ENCODE peak calls at places on chromosomes 16 and 17, in four cellular contexts. M is neural progenitor cell, E is HCT116, Y is PC-3. B is an unnamed sample. For H3K27me3, the result is how much of the 10 kb centered on the place peaks cover.

GRCh38 chr17:49915260-49915659 is 53.7 kb upstream of the DLX4 start:
- DNase-seq in M (no peak), E (no peak), Y (no peak), B (no peak)

GRCh38 chr17:70021726-70022125 is 53.3 kb upstream of the KCNJ16 start:
- DNase-seq in M (no peak), E (no peak), Y (no peak), B (no peak)

GRCh38 chr17:57257213-57257873 is 1.0 kb downstream of the MSI2 start:
- DNase-seq in M (peak), E (no peak), Y (no peak), B (no peak)

GRCh38 chr17:21452377-21453143 is 76.4 kb downstream of the KCNJ12 start:
- DNase-seq in M (peak), E (peak), Y (peak), B (peak)

GRCh38 chr17:65876985-65877384 is 314.9 kb downstream of the CEP112 start:
- DNase-seq in M (no peak), E (no peak), Y (no peak), B (no peak)

GRCh38 chr17:39979021-39979660 is 1.5 kb upstream of the PSMD3 start:
- DNase-seq in M (no peak), E (no peak), Y (peak), B (peak)

GRCh38 chr16:30016555-30017276 is 5.9 kb upstream of the DOC2A start:
- DNase-seq in M (no peak), E (no peak), Y (no peak), B (no peak)

GRCh38 chr17:77451894-77452852 is 311.4 kb downstream of the SEC14L1 start:
- DNase-seq in M (peak), E (no peak), Y (no peak), B (peak)

GRCh38 chr17:45230787-45231480 is 9.2 kb downstream of the FMNL1 start:
- DNase-seq in M (no peak), E (no peak), Y (peak), B (no peak)

GRCh38 chr17:180380-181212 is 854 bp downstream of the DOC2B start:
- DNase-seq in M (peak), E (no peak), Y (no peak), B (peak)
- H3K4me2 ChIP-seq in M (peak), E (peak), Y (peak), B (peak)

GRCh38 chr16:48054881-48055601 is 100.8 kb downstream of the ABCC12 start:
- DNase-seq in M (peak), E (peak), Y (peak), B (peak)
- TF ChIP-seq EZH2phosphoT487 in M (no peak), E (no peak), Y (no peak), B (no peak)

GRCh38 chr17:43951750-43952149 is 2.0 kb downstream of the PYY start:
- DNase-seq in M (no peak), E (no peak), Y (no peak), B (no peak)
- H3K27me3 ChIP-seq in M (half or more), E (under half), Y (under half), B (half or more)

GRCh38 chr16:28064706-28065249 is 1.3 kb upstream of the GSG1L start:
- DNase-seq in M (no peak), E (no peak), Y (no peak), B (no peak)
- H3K4me2 ChIP-seq in M (no peak), E (no peak), Y (no peak), B (no peak)

DNA sequence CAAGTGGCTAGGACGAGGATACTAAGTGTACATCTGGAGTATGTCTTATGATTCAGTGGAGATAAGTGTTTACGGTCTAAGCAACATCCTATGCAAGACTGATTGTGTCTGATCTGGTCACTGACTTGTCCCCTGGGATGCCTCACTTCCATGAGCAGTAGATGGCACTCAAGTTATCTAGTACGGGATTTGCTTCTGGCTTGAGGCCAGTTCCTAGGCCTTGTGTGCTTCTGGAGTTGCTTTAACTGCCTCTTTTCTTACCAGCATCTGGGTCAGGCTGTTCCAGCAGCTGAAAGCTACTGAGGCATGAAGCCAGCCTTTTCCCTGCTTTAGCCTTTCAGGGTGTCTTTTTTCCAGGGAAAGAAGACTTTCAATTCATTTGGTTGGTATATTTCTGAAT is 23.0 kb downstream of the SUPT6H start:
- DNase-seq in M (no peak), E (no peak), Y (peak), B (peak)
- TF ChIP-seq EZH2phosphoT487 in M (no peak), E (no peak), Y (no peak), B (no peak)

GRCh38 chr16:85324506-85324905 is 212.2 kb upstream of the CIBAR2 start:
- DNase-seq in M (no peak), E (no peak), Y (no peak), B (no peak)

GRCh38 chr16:85323961-85324253 is 211.6 kb upstream of the CIBAR2 start:
- DNase-seq in M (no peak), E (no peak), Y (no peak), B (no peak)

GRCh38 chr16:85327731-85328664 is 215.7 kb upstream of the CIBAR2 start:
- DNase-seq in M (peak), E (peak), Y (no peak), B (peak)

GRCh38 chr16:85326794-85327181 is 214.5 kb upstream of the CIBAR2 start:
- DNase-seq in M (no peak), E (no peak), Y (no peak), B (no peak)

GRCh38 chr16:85326113-85326793 is 214.0 kb upstream of the CIBAR2 start:
- DNase-seq in M (no peak), E (no peak), Y (no peak), B (no peak)
- H3K27me3 ChIP-seq in M (under half), E (under half), Y (under half), B (under half)

GRCh38 chr17:1286379-1287106 is 7.1 kb downstream of the TRARG1 start:
- DNase-seq in M (no peak), E (no peak), Y (no peak), B (no peak)

GRCh38 chr17:1275205-1275961 is 4.1 kb upstream of the TRARG1 start:
- DNase-seq in M (no peak), E (no peak), Y (no peak), B (no peak)

GRCh38 chr17:1275962-1276736 is 3.3 kb upstream of the TRARG1 start:
- DNase-seq in M (peak), E (peak), Y (peak), B (peak)

GRCh38 chr17:1280652-1281051 is 1.2 kb downstream of the TRARG1 start:
- DNase-seq in M (no peak), E (no peak), Y (no peak), B (no peak)
- H3K4me2 ChIP-seq in M (no peak), E (no peak), Y (no peak), B (no peak)

GRCh38 chr16:75250089-75250808 is 1.2 kb downstream of the BCAR1 start:
- DNase-seq in M (no peak), E (no peak), Y (peak), B (peak)

GRCh38 chr16:75250809-75251279 is 580 bp downstream of the BCAR1 start:
- DNase-seq in M (peak), E (no peak), Y (peak), B (peak)

GRCh38 chr16:75252946-75253911 is 1.8 kb upstream of the BCAR1 start:
- DNase-seq in M (peak), E (no peak), Y (no peak), B (peak)

GRCh38 chr16:75252049-75252864 is 833 bp upstream of the BCAR1 start:
- DNase-seq in M (no peak), E (no peak), Y (no peak), B (no peak)

DNA sequence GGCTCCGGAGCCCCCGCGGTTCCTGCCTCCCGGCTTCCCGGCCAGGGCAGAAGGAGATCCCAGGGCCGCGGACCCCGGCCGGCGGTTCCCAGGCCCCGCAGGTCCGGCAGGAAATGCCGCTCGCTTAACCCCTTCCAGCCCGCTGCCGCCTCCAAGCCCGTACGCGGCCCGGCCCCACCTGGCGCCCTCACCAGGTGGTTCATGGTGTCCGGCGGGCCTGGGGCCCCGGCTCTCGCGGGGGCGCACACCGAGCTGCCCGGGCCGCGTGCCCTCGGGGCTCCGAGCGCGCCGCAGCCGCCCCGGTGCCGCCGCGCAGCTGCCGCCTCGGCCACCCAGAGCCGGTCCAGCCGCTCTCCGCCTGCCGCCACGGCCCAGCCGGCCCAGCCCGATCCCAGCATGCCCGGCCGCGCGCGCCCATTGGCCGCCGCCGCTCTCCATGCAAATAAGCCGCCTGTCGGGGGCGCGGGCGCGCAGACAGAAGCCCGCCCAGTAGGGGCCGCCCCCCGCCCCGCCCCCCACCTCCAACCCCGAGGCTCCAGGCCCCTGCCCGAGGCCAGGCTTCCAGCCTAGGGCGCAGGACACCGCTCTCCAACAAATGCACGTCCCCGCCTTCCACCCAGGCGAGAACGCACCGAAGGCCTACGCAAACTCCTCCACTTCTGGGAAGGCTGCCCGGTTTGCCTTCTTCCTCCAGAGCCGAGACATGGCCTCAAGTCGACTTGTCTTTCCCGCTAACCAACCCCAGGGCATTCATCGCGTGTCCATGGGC is at the start of gene BCAR1:
- DNase-seq in M (peak), E (no peak), Y (peak), B (peak)
- TF ChIP-seq EZH2phosphoT487 in M (peak), E (no peak), Y (no peak), B (no peak)

GRCh38 chr16:87895641-87896141 is 26.4 kb upstream of the SLC7A5 start:
- DNase-seq in M (no peak), E (no peak), Y (no peak), B (no peak)

GRCh38 chr16:87891763-87892162 is 22.5 kb upstream of the SLC7A5 start:
- DNase-seq in M (no peak), E (no peak), Y (no peak), B (no peak)

GRCh38 chr16:87897563-87898505 is 28.5 kb upstream of the SLC7A5 start:
- DNase-seq in M (no peak), E (no peak), Y (no peak), B (no peak)

GRCh38 chr16:87896924-87897562 is 27.7 kb upstream of the SLC7A5 start:
- DNase-seq in M (no peak), E (no peak), Y (no peak), B (no peak)
- H3K27me3 ChIP-seq in M (under half), E (under half), Y (under half), B (under half)

DNA sequence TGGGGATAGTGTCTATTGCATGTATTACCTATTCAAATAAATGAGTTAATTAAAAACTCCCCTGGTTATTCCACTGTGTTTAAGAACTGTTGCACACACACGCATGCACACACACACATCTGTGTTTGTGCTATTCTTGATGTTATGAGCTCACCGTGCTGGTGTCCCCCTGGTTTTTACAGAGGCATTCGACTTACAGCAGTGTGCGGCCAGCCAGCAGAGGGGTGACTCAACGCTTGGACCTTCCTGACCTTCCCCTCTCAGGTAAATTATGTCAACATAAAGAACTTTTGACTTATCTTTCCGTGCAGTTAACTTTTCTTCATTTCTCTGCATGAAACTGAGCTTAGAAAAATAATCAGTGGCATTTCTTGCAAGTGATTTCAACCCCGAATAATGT is 214.0 kb downstream of the LGALS9B start:
- DNase-seq in M (no peak), E (no peak), Y (no peak), B (no peak)
- H3K4me2 ChIP-seq in M (no peak), E (no peak), Y (no peak), B (no peak)

B was measured in hepatocyte.